ENCODE peak calls at places on chromosomes 3 and 15, in five cellular contexts. T, D, B, F and X are unnamed samples.

GRCh38 chr3:49912787-49913375 is 9.2 kb upstream of the MST1R start:
- DNase-seq in F (no peak), B (no peak), T (no peak), D (no peak), X (no peak)

GRCh38 chr15:89936051-89936792 is 23.5 kb upstream of the ARPIN start:
- DNase-seq in F (no peak), B (no peak), D (no peak), T (no peak), X (no peak)

GRCh38 chr3:131526801-131527347 is 24.1 kb upstream of the MRPL3 start:
- DNase-seq in F (peak; percentile 65), D (no peak), T (no peak), B (peak; percentile 26), X (peak; percentile 39)

GRCh38 chr3:17287006-17287689 is 402.4 kb downstream of the PLCL2 start:
- DNase-seq in F (no peak), B (no peak), T (no peak), D (no peak), X (no peak)

GRCh38 chr15:67210555-67211168 is 43.8 kb downstream of the AAGAB start:
- DNase-seq in B (no peak), T (no peak), D (no peak), F (no peak), X (no peak)

GRCh38 chr15:67745059-67745993 is 80.0 kb upstream of the SKOR1 start:
- DNase-seq in F (no peak), B (no peak), T (no peak), D (no peak), X (no peak)

GRCh38 chr15:74294010-74294409 is 57.9 kb downstream of the CCDC33 start:
- DNase-seq in T (no peak), B (no peak), F (no peak), D (no peak), X (no peak)

GRCh38 chr3:175149675-175150074 is 290.5 kb downstream of the NAALADL2 start:
- DNase-seq in F (no peak), T (no peak), B (peak; percentile 32), D (no peak), X (peak; percentile 60)

GRCh38 chr3:17088602-17089313 is 204.0 kb downstream of the PLCL2 start:
- DNase-seq in B (no peak), F (no peak), T (no peak), D (no peak), X (peak; percentile 27)

GRCh38 chr15:69394556-69395282 is 19.4 kb upstream of the KIF23 start:
- DNase-seq in T (peak; percentile 71), B (peak; percentile 82), F (peak; percentile 90), D (no peak), X (peak; percentile 78)

GRCh38 chr15:66294157-66294931 is 976 bp downstream of the DIS3L start:
- DNase-seq in D (peak; percentile 24), T (no peak), F (no peak), B (no peak), X (peak; percentile 31)

GRCh38 chr3:134364936-134365765 is 9.1 kb downstream of the AMOTL2 start:
- DNase-seq in B (no peak), F (peak; percentile 47), D (no peak), T (no peak), X (no peak)

GRCh38 chr3:10970306-10970979 is 22.1 kb upstream of the SLC6A1 start:
- DNase-seq in D (no peak), B (no peak), T (no peak), F (no peak), X (no peak)

GRCh38 chr3:47746264-47746663 is 35.4 kb downstream of the SMARCC1 start:
- DNase-seq in F (no peak), T (no peak), B (no peak), D (no peak), X (no peak)

GRCh38 chr3:102182162-102182561 is 252.7 kb upstream of the ZPLD1 start:
- DNase-seq in F (no peak), D (no peak), B (peak; percentile 34), T (no peak), X (peak; percentile 79)

GRCh38 chr15:58438956-58439355 is 7.2 kb downstream of the LIPC start:
- DNase-seq in T (no peak), B (no peak), D (peak; percentile 13), F (no peak), X (peak; percentile 46)

GRCh38 chr3:57616233-57616632 is 19.1 kb upstream of the ARF4 start:
- DNase-seq in D (no peak), F (no peak), T (no peak), B (no peak), X (no peak)
- TF ChIP-seq CTCF in D (no peak), F (no peak), T (no peak), B (no peak), X (no peak)

GRCh38 chr3:99505646-99506269 is 132.6 kb upstream of the COL8A1 start:
- DNase-seq in F (no peak), T (no peak), D (peak; percentile 43), B (no peak), X (peak; percentile 59)
- H3K27ac ChIP-seq in F (no peak overlapping the region), T (peak overlapping the region; percentile 38), D (no peak overlapping the region), B (no peak overlapping the region), X (no peak overlapping the region)

GRCh38 chr3:129975332-129976090 is 991 bp downstream of the TRH start:
- DNase-seq in T (no peak), F (peak; percentile 74), D (no peak), B (no peak), X (peak; percentile 13)

GRCh38 chr3:129972301-129972700 is 2.2 kb upstream of the TRH start:
- DNase-seq in D (no peak), F (no peak), T (no peak), B (no peak), X (no peak)

GRCh38 chr3:129971368-129972052 is 3.0 kb upstream of the TRH start:
- DNase-seq in B (no peak), D (no peak), F (no peak), T (no peak), X (no peak)

GRCh38 chr3:129973853-129974252 is 667 bp upstream of the TRH start:
- DNase-seq in D (no peak), T (no peak), F (no peak), B (no peak), X (no peak)

DNA sequence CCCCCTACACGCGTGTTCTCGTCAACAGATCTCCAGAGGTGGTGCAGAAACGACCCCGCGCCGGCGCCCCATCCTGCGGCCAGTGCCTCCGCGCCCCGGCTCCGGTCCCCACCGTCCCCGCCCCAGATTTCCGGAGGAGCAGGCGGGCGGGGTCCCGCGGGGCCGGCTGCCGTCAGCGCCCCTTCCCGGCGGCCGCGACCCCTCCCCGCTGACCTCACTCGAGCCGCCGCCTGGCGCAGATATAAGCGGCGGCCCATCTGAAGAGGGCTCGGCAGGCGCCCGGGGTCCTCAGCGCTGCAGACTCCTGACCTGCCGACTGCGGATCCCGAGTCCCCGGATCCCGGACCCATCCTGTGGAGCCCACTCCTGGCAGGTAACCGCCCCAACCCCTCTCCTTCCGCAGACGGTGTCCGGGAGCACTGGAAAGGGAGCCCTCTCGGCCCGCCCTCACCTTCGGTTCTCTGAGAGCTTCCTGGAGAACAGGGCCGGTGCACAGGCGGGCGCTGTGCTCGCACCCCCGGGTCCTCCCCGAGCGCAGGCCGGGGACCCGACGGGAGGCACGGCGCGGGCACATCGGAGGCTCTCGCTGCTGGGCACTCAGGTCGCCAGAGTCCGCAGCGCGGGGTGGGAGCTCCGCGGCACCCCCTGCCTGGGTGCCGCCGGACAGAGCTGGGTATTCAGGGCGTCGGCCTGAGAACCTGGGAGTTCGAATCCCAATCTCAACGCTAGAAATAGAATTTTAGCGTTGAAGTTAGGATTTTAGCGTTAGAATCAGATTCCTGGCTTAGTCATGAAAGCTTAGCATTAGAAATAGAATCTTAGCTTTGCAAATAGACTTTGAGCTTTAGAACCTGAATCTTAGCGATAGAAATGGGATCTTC is at the start of gene TRH:
- DNase-seq in B (no peak), T (no peak), F (no peak), D (no peak), X (no peak)
- H3K4me3 ChIP-seq in B (peak within 1 kb of the TSS; percentile 41), T (peak within 1 kb of the TSS; percentile 26), F (peak within 1 kb of the TSS; percentile 6), D (no peak within 1 kb of the TSS), X (no peak within 1 kb of the TSS)

DNA sequence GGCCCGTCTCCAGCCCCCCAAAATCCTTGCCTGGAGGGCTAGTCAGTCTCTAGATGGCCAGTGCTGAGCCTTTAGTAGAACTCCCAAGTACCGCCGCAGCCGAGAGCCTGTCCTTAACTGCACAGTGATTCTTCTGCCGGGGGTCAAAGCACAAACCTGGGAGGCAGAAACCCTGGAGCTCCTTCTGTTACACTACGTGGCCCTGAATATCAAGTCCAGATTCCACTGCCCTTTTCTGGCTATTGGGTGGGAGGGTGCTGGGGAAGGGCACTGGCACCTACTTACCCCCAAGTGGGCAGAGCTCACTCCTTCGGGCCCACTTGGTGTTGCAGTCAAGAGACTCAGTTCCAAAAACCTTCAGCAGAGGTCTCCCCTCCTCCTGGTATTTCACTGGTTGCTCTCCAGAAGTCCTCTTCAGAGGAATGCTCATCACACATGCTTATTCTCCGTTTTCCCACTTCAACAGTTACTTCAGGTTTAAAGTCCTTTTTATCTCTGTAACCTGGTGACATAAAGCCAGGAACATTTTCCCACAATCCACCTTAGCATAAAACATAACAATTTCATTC is 10.8 kb downstream of the PDHB start:
- DNase-seq in D (no peak), B (no peak), T (no peak), F (no peak), X (no peak)
- TF ChIP-seq CTCF in D (peak; percentile 45), B (no peak), T (no peak), F (peak; percentile 27), X (no peak)

DNA sequence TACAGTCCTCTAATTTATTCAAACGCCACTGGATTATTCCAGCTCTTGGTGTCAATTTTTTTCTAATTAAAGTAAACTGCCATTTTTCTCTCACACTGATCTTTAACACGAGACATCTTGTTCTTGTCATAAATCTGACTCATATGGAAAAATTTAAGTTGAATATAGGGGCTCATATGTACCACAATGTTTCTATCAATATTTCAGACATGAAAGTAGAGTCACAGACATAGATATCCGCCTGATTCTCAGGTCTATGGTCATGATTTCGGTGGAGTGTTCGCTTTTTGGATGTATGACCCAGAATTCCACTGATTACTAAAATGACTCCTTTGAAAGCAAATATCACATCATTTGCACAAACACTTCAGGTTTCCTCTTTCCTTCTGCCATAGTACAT is 552.8 kb downstream of the FOXP1 start:
- DNase-seq in D (no peak), F (no peak), T (no peak), B (no peak), X (no peak)
- H3K27ac ChIP-seq in D (no peak overlapping the region), F (no peak overlapping the region), T (no peak overlapping the region), B (no peak overlapping the region), X (no peak overlapping the region)

DNA sequence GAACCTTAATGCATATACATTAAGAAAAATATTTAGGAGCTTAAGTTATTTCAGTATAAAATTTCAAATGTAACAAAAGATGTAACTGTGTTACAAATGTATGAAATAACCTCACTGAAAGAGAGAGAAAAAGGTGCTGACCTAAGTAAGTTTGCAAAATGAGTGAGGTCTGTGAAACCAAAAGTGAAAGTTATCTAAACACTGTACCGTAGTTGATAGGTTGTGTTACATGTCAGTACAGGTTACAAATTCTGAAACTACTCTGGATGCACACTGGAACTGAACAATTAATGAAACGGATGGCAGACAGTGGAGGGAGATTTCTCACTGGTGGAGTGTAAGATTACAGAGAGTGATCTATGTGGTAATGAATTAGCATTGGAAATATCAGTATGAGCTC is 420.7 kb downstream of the ZNF385D start:
- DNase-seq in T (no peak), F (no peak), D (no peak), B (no peak), X (no peak)
- H3K4me3 ChIP-seq in T (no peak overlapping the region), F (peak overlapping the region; percentile 28), D (no peak overlapping the region), B (no peak overlapping the region), X (no peak overlapping the region)